ENCODE peak calls at places on chromosomes 16 and 17, in five cellular contexts. One of them, this sample, is unnamed.

GRCh38 chr17:71438631-71439146 is 682.1 kb upstream of the SOX9 start:
- DNase-seq in CD8-positive, alpha-beta memory T cell: no peak
- DNase-seq in CD4-positive, alpha-beta memory T cell: no peak
- DNase-seq in ascending aorta: no peak
- DNase-seq in GM23338: no peak
- DNase-seq in this sample: no peak

GRCh38 chr16:75265911-75266701 is 14.7 kb upstream of the BCAR1 start:
- DNase-seq in CD8-positive, alpha-beta memory T cell: no peak
- DNase-seq in CD4-positive, alpha-beta memory T cell: no peak
- DNase-seq in ascending aorta: no peak
- DNase-seq in GM23338: peak; percentile 92
- DNase-seq in this sample: peak; percentile 91

GRCh38 chr17:5703736-5704135 is 119.4 kb upstream of the NLRP1 start:
- DNase-seq in CD8-positive, alpha-beta memory T cell: no peak
- DNase-seq in CD4-positive, alpha-beta memory T cell: no peak
- DNase-seq in ascending aorta: no peak
- DNase-seq in GM23338: peak; percentile 1
- DNase-seq in this sample: no peak

GRCh38 chr16:65634291-65634690 is 512.4 kb upstream of the CDH11 start:
- DNase-seq in CD8-positive, alpha-beta memory T cell: no peak
- DNase-seq in CD4-positive, alpha-beta memory T cell: no peak
- DNase-seq in ascending aorta: no peak
- DNase-seq in GM23338: peak; percentile 13
- DNase-seq in this sample: no peak

GRCh38 chr17:57292086-57292485 is 35.8 kb downstream of the MSI2 start:
- DNase-seq in CD8-positive, alpha-beta memory T cell: no peak
- DNase-seq in CD4-positive, alpha-beta memory T cell: no peak
- DNase-seq in ascending aorta: no peak
- DNase-seq in GM23338: no peak
- DNase-seq in this sample: no peak

GRCh38 chr17:14712471-14713075 is 411.7 kb downstream of the HS3ST3B1 start:
- DNase-seq in CD8-positive, alpha-beta memory T cell: no peak
- DNase-seq in CD4-positive, alpha-beta memory T cell: no peak
- DNase-seq in ascending aorta: no peak
- DNase-seq in GM23338: no peak
- DNase-seq in this sample: no peak

GRCh38 chr17:58786586-58787295 is 31.1 kb downstream of the PPM1E start:
- DNase-seq in CD8-positive, alpha-beta memory T cell: no peak
- DNase-seq in CD4-positive, alpha-beta memory T cell: no peak
- DNase-seq in ascending aorta: no peak
- DNase-seq in GM23338: no peak
- DNase-seq in this sample: no peak

GRCh38 chr17:81018044-81018802 is 16.7 kb upstream of the BAIAP2 start:
- DNase-seq in CD8-positive, alpha-beta memory T cell: no peak
- DNase-seq in CD4-positive, alpha-beta memory T cell: no peak
- DNase-seq in ascending aorta: no peak
- DNase-seq in GM23338: no peak
- DNase-seq in this sample: peak; percentile 68

GRCh38 chr16:474420-475122 is 49.1 kb downstream of the RAB11FIP3 start:
- DNase-seq in CD8-positive, alpha-beta memory T cell: no peak
- DNase-seq in CD4-positive, alpha-beta memory T cell: no peak
- DNase-seq in ascending aorta: no peak
- DNase-seq in GM23338: no peak
- DNase-seq in this sample: no peak

GRCh38 chr17:21453144-21453982 is 77.2 kb downstream of the KCNJ12 start:
- DNase-seq in CD8-positive, alpha-beta memory T cell: no peak
- DNase-seq in CD4-positive, alpha-beta memory T cell: no peak
- DNase-seq in ascending aorta: no peak
- DNase-seq in GM23338: no peak
- DNase-seq in this sample: peak; percentile 16

GRCh38 chr17:67779098-67779672 is 46.1 kb upstream of the BPTF start:
- DNase-seq in CD8-positive, alpha-beta memory T cell: peak; percentile 11
- DNase-seq in CD4-positive, alpha-beta memory T cell: no peak
- DNase-seq in ascending aorta: no peak
- DNase-seq in GM23338: peak; percentile 90
- DNase-seq in this sample: peak; percentile 79

GRCh38 chr17:1997146-1997586 is 28.0 kb downstream of the RTN4RL1 start:
- DNase-seq in CD8-positive, alpha-beta memory T cell: no peak
- DNase-seq in CD4-positive, alpha-beta memory T cell: no peak
- DNase-seq in ascending aorta: no peak
- DNase-seq in GM23338: no peak
- DNase-seq in this sample: no peak

GRCh38 chr16:9797306-9797705 is 384.9 kb downstream of the GRIN2A start:
- DNase-seq in CD8-positive, alpha-beta memory T cell: no peak
- DNase-seq in CD4-positive, alpha-beta memory T cell: no peak
- DNase-seq in ascending aorta: no peak
- DNase-seq in GM23338: no peak
- DNase-seq in this sample: peak; percentile 43

GRCh38 chr17:56292010-56292409 is 138.7 kb downstream of the ANKFN1 start:
- DNase-seq in CD8-positive, alpha-beta memory T cell: no peak
- DNase-seq in CD4-positive, alpha-beta memory T cell: no peak
- DNase-seq in ascending aorta: no peak
- DNase-seq in GM23338: no peak
- DNase-seq in this sample: no peak

GRCh38 chr17:56292628-56293027 is 139.4 kb downstream of the ANKFN1 start:
- DNase-seq in CD8-positive, alpha-beta memory T cell: no peak
- DNase-seq in CD4-positive, alpha-beta memory T cell: no peak
- DNase-seq in ascending aorta: no peak
- DNase-seq in GM23338: no peak
- DNase-seq in this sample: no peak

GRCh38 chr17:56289321-56289720 is 136.0 kb downstream of the ANKFN1 start:
- DNase-seq in CD8-positive, alpha-beta memory T cell: no peak
- DNase-seq in CD4-positive, alpha-beta memory T cell: no peak
- DNase-seq in ascending aorta: no peak
- DNase-seq in GM23338: no peak
- DNase-seq in this sample: no peak

GRCh38 chr17:56291226-56291805 is 138.0 kb downstream of the ANKFN1 start:
- DNase-seq in CD8-positive, alpha-beta memory T cell: no peak
- DNase-seq in CD4-positive, alpha-beta memory T cell: no peak
- DNase-seq in ascending aorta: no peak
- DNase-seq in GM23338: no peak
- DNase-seq in this sample: no peak

DNA sequence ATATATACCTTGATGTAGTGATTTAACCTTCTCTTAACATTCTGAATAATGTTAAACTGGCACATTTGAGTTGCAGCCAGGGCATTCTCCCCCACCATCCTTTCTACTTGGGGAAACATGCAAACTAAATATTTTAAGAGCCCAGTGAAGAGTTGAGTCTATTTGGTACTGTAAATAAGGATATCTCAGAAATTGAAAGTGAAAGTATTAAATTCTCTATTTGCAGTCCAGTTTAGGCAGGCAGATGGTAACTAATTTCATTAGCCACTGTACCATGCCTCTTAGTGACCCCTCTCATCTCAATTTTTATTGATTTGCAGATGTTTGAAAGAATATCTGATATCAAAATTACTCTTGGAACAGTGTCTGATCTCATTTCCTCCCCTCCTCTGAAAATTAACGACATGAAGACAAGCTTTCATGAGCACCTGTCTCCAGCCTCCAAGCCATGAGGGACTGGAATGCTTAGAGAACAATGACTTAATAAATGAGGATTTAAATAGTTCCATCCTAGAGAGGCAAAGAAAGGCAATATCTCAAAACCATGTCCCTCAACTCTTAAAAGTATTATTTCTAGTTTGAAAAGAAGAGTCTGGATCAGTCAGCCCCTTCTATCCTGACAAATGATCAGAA is 137.3 kb downstream of the ANKFN1 start:
- DNase-seq in CD8-positive, alpha-beta memory T cell: no peak
- DNase-seq in CD4-positive, alpha-beta memory T cell: no peak
- DNase-seq in ascending aorta: no peak
- DNase-seq in GM23338: no peak
- DNase-seq in this sample: no peak
- H3K27ac ChIP-seq in CD8-positive, alpha-beta memory T cell: no peak overlapping the region
- H3K27ac ChIP-seq in CD4-positive, alpha-beta memory T cell: no peak overlapping the region
- H3K27ac ChIP-seq in ascending aorta: no peak overlapping the region
- H3K27ac ChIP-seq in GM23338: no peak overlapping the region
- H3K27ac ChIP-seq in this sample: no peak overlapping the region

GRCh38 chr17:48283907-48284306 is 146.1 kb downstream of the SKAP1 start:
- DNase-seq in CD8-positive, alpha-beta memory T cell: no peak
- DNase-seq in CD4-positive, alpha-beta memory T cell: no peak
- DNase-seq in ascending aorta: no peak
- DNase-seq in GM23338: no peak
- DNase-seq in this sample: no peak
- H3K27me3 ChIP-seq in CD8-positive, alpha-beta memory T cell: no peaks in the 10 kb centered on the region
- H3K27me3 ChIP-seq in CD4-positive, alpha-beta memory T cell: no peaks in the 10 kb centered on the region
- H3K27me3 ChIP-seq in ascending aorta: no peaks in the 10 kb centered on the region
- H3K27me3 ChIP-seq in GM23338: no peaks in the 10 kb centered on the region
- H3K27me3 ChIP-seq in this sample: no peaks in the 10 kb centered on the region

DNA sequence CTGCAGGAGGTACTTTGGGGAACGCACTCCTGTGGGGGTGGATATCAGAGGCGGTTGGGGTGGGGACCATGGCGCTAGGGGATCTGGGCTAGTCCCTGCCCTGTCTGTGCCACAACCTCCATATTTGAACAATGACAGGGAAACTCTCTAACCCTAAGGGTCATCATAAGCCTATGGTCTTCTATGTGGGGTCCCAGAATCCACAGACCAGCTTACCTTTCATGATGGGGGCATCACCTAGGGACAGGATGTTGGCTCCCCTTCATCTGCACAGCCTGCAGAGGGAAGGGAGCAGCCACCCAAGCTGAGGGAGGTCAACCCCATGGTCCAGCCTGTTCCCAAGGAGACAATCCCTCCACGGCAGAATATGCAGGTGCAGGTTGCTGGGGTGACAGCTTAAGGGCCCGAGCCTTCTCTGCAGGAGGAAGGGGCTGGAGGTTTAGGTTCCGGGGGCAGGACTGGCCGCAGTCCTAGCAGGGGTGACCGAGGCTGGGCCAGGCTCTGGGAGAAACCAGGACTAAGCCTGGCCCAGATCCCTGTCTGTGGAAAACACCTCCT is 1.7 kb downstream of the ORAI3 start:
- DNase-seq in CD8-positive, alpha-beta memory T cell: no peak
- DNase-seq in CD4-positive, alpha-beta memory T cell: no peak
- DNase-seq in ascending aorta: no peak
- DNase-seq in GM23338: no peak
- DNase-seq in this sample: no peak
- H3K4me3 ChIP-seq in CD8-positive, alpha-beta memory T cell: peak overlapping the region; percentile 85
- H3K4me3 ChIP-seq in CD4-positive, alpha-beta memory T cell: peak overlapping the region; percentile 80
- H3K4me3 ChIP-seq in ascending aorta: peak overlapping the region; percentile 81
- H3K4me3 ChIP-seq in GM23338: peak overlapping the region; percentile 92
- H3K4me3 ChIP-seq in this sample: no peak overlapping the region

GRCh38 chr16:53061701-53062159 is 6.9 kb downstream of the CHD9 start:
- DNase-seq in CD8-positive, alpha-beta memory T cell: no peak
- DNase-seq in CD4-positive, alpha-beta memory T cell: no peak
- DNase-seq in ascending aorta: no peak
- DNase-seq in GM23338: no peak
- DNase-seq in this sample: peak; percentile 47
- H3K27ac ChIP-seq in CD8-positive, alpha-beta memory T cell: no peak overlapping the region
- H3K27ac ChIP-seq in CD4-positive, alpha-beta memory T cell: no peak overlapping the region
- H3K27ac ChIP-seq in ascending aorta: no peak overlapping the region
- H3K27ac ChIP-seq in GM23338: no peak overlapping the region
- H3K27ac ChIP-seq in this sample: peak overlapping the region; percentile 14

DNA sequence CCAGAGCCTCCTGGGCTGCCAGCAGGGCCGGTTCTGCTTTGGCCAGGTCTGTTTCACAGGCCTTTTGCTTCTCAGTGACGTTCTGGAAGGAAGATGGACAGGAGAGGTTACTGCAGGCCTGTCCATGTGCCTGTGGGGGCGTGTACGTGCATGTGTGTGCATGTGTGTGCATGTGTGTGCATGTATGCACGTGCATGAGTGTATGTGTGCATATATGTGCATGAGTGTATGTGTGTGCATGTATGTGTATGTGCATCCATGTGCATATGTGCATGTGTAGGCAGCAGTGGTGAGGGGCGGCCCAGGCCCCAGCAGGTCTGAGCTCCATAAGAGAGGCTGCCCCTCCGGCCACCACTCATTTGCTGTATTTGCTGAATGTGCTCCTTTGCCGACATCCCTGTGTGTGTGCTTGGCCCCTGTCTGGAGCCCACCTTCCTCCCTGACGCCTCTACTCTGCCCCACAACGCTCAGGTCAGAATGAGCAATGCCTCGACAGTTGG is 81.8 kb downstream of the PGS1 start:
- DNase-seq in CD8-positive, alpha-beta memory T cell: no peak
- DNase-seq in CD4-positive, alpha-beta memory T cell: no peak
- DNase-seq in ascending aorta: no peak
- DNase-seq in GM23338: no peak
- DNase-seq in this sample: no peak
- H3K27me3 ChIP-seq in CD8-positive, alpha-beta memory T cell: no peaks in the 10 kb centered on the region
- H3K27me3 ChIP-seq in CD4-positive, alpha-beta memory T cell: no peaks in the 10 kb centered on the region
- H3K27me3 ChIP-seq in ascending aorta: no peaks in the 10 kb centered on the region
- H3K27me3 ChIP-seq in GM23338: no peaks in the 10 kb centered on the region
- H3K27me3 ChIP-seq in this sample: no peaks in the 10 kb centered on the region

DNA sequence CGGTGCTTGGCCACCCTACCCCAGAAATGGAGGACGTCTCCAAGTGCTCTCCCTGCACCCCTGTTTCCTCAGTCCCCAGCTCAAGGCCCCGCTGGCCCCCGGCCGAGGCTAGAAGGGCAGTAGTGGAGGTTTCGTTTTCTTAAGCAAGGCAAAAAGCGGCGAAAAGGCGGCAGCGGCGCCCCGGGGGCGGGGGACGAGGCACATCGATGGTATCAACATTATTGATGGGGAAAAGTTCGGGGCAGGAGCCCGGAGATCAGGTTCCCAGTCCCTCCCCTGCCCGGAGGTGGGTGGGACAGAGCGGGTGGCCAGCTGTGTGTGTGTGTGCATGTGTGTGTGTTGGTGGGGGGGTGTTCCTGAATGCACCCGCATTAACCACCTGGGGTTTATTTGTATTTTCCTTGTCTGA is 4.1 kb upstream of the SALL1 start:
- DNase-seq in CD8-positive, alpha-beta memory T cell: no peak
- DNase-seq in CD4-positive, alpha-beta memory T cell: no peak
- DNase-seq in ascending aorta: no peak
- DNase-seq in GM23338: peak; percentile 75
- DNase-seq in this sample: peak; percentile 28
- H3K4me3 ChIP-seq in CD8-positive, alpha-beta memory T cell: no peak overlapping the region
- H3K4me3 ChIP-seq in CD4-positive, alpha-beta memory T cell: no peak overlapping the region
- H3K4me3 ChIP-seq in ascending aorta: peak overlapping the region; percentile 10
- H3K4me3 ChIP-seq in GM23338: peak overlapping the region; percentile 94
- H3K4me3 ChIP-seq in this sample: peak overlapping the region; percentile 9